ENCODE peak calls at places on chromosomes 11 and 22, in ten cellular contexts. J is colonic mucosa, P is left lung, C is brain microvascular endothelial cell, N is lung, I is cardiac muscle cell, D is DND-41, O is adrenal gland, H is endothelial cell of umbilical vein, S is heart left ventricle. G is an unnamed sample.

GRCh38 chr22:47067911-47068654 is 305.6 kb downstream of the TBC1D22A start:
- DNase-seq in J (no peak), P (no peak), C (no peak), N (no peak), I (no peak), D (no peak), O (no peak), H (no peak), S (no peak), G (no peak)

GRCh38 chr11:102666331-102666957 is 39.1 kb downstream of the MMP27 start:
- DNase-seq in J (peak), P (no peak), C (peak), N (peak), I (peak), D (peak), O (peak), H (peak), S (no peak), G (peak)

GRCh38 chr11:36192723-36193619 is 96.3 kb downstream of the COMMD9 start:
- DNase-seq in J (no peak), P (no peak), C (no peak), N (no peak), I (no peak), D (no peak), O (no peak), H (no peak), S (no peak), G (no peak)

GRCh38 chr11:55936300-55936699 is at the start of gene OR5I1:
- DNase-seq in J (no peak), P (no peak), C (no peak), N (no peak), I (no peak), D (no peak), O (no peak), H (no peak), S (no peak), G (no peak)

GRCh38 chr11:59207988-59208432 is 4.7 kb downstream of the MPEG1 start:
- DNase-seq in J (no peak), P (no peak), C (peak), N (no peak), I (peak), D (peak), O (no peak), H (peak), S (no peak), G (peak)

GRCh38 chr11:66011239-66011784 is 496 bp upstream of the CST6 start:
- DNase-seq in J (no peak), P (peak), C (peak), N (peak), I (peak), D (no peak), O (no peak), H (no peak), S (no peak), G (peak)

GRCh38 chr11:31641477-31642062 is 132.0 kb downstream of the ELP4 start:
- DNase-seq in J (peak), P (no peak), C (no peak), N (peak), I (peak), D (no peak), O (peak), H (peak), S (no peak), G (peak)

GRCh38 chr11:69487391-69487790 is 5.9 kb downstream of the LINC01488 start:
- DNase-seq in J (no peak), P (no peak), C (no peak), N (no peak), I (no peak), D (no peak), O (no peak), H (no peak), S (peak), G (no peak)

GRCh38 chr11:75270896-75271415 is 30.4 kb downstream of the TPBGL start:
- DNase-seq in J (no peak), P (peak), C (no peak), N (no peak), I (no peak), D (peak), O (no peak), H (peak), S (peak), G (peak)

GRCh38 chr11:73197348-73197747 is 20.7 kb upstream of the P2RY2 start:
- DNase-seq in J (peak), P (peak), C (no peak), N (no peak), I (no peak), D (no peak), O (no peak), H (no peak), S (no peak), G (no peak)

GRCh38 chr11:43532046-43532445 is 148.5 kb upstream of the HSD17B12 start:
- DNase-seq in J (no peak), P (no peak), C (no peak), N (no peak), I (no peak), D (no peak), O (no peak), H (no peak), S (no peak), G (no peak)

GRCh38 chr11:116263020-116263419 is 509.8 kb downstream of the BUD13 start:
- DNase-seq in J (no peak), P (no peak), C (no peak), N (no peak), I (no peak), D (no peak), O (no peak), H (no peak), S (no peak), G (no peak)

GRCh38 chr11:120515186-120515723 is 3.7 kb downstream of the GRIK4 start:
- DNase-seq in J (no peak), P (no peak), C (no peak), N (no peak), I (no peak), D (no peak), O (no peak), H (no peak), S (no peak), G (no peak)

GRCh38 chr11:47916361-47916841 is 64.0 kb upstream of the PTPRJ start:
- DNase-seq in J (peak), P (no peak), C (no peak), N (no peak), I (peak), D (no peak), O (peak), H (peak), S (peak), G (no peak)

GRCh38 chr22:30422481-30423295 is 2.9 kb upstream of the MTFP1 start:
- DNase-seq in J (peak), P (peak), C (peak), N (peak), I (peak), D (peak), O (peak), H (peak), S (peak), G (peak)

GRCh38 chr22:33819743-33820142 is 100.5 kb downstream of the LARGE1 start:
- DNase-seq in J (no peak), P (no peak), C (no peak), N (no peak), I (no peak), D (no peak), O (no peak), H (no peak), S (no peak), G (no peak)

GRCh38 chr22:44179989-44180705 is 578 bp upstream of the PARVG start:
- DNase-seq in J (no peak), P (no peak), C (no peak), N (no peak), I (no peak), D (no peak), O (no peak), H (no peak), S (no peak), G (no peak)

GRCh38 chr22:44181033-44181911 is 547 bp downstream of the PARVG start:
- DNase-seq in J (peak), P (peak), C (no peak), N (no peak), I (no peak), D (peak), O (no peak), H (no peak), S (no peak), G (no peak)

GRCh38 chr22:44182591-44183588 is 2.2 kb downstream of the PARVG start:
- DNase-seq in J (peak), P (peak), C (no peak), N (peak), I (no peak), D (peak), O (peak), H (no peak), S (peak), G (no peak)

GRCh38 chr22:44180706-44181032 is at the start of gene PARVG:
- DNase-seq in J (no peak), P (no peak), C (no peak), N (no peak), I (no peak), D (no peak), O (no peak), H (no peak), S (no peak), G (peak)

GRCh38 chr22:44181912-44182590 is 1.3 kb downstream of the PARVG start:
- DNase-seq in J (no peak), P (no peak), C (no peak), N (no peak), I (no peak), D (no peak), O (no peak), H (no peak), S (no peak), G (no peak)
- H3K27ac ChIP-seq in J (peak), P (peak), C (no peak), N (no peak), I (no peak), D (peak), O (no peak), H (no peak), S (no peak), G (no peak)

GRCh38 chr11:64305691-64306562 is 603 bp downstream of the ESRRA start:
- DNase-seq in J (peak), P (peak), C (no peak), N (peak), I (peak), D (peak), O (peak), H (peak), S (peak), G (no peak)
- TF ChIP-seq CTCF in J (peak), P (no peak), C (peak), N (no peak), I (peak), D (peak), O (no peak), H (peak), S (peak), G (peak)

DNA sequence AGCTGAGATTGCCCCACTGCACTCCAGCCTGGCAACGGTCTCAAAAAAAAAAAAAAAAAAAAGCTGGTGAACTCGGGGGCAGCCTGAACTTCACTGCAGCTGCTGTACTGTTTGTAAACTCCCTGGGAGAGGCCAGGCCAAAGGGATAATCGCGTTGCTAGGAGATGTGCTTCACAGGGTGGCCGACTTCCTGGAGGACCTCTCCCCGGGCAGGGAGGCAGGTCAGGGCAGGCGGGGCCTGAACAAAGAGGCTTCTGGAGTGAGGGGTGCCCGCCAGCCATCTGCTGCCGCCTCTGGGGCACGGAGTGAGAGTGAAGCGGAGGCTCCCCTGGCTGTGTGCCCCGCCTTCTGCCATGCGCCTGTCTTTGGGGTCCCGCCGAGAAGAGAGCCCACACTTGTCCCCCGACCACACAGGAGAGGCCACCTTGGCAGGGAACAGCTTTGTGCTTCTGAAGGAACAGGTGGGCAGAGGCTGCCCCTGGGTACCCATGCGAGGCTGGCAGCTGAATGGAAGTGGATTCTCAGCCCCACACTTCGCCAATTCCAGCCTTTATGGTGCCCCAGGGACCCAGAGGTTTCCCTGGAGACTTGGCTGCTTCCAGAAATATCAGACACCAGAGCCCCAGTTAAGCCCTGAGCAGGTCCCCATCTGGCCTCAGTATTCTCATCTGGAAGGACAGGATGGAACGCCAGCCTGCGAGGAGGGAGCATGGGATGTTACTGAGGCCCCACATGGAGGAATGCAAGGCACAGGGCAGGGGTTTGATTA is 29.6 kb downstream of the TMEM184B start:
- DNase-seq in J (peak), P (no peak), C (peak), N (no peak), I (peak), D (no peak), O (peak), H (no peak), S (peak), G (peak)
- H3K27ac ChIP-seq in J (peak), P (peak), C (peak), N (no peak), I (no peak), D (no peak), O (no peak), H (no peak), S (peak), G (peak)

DNA sequence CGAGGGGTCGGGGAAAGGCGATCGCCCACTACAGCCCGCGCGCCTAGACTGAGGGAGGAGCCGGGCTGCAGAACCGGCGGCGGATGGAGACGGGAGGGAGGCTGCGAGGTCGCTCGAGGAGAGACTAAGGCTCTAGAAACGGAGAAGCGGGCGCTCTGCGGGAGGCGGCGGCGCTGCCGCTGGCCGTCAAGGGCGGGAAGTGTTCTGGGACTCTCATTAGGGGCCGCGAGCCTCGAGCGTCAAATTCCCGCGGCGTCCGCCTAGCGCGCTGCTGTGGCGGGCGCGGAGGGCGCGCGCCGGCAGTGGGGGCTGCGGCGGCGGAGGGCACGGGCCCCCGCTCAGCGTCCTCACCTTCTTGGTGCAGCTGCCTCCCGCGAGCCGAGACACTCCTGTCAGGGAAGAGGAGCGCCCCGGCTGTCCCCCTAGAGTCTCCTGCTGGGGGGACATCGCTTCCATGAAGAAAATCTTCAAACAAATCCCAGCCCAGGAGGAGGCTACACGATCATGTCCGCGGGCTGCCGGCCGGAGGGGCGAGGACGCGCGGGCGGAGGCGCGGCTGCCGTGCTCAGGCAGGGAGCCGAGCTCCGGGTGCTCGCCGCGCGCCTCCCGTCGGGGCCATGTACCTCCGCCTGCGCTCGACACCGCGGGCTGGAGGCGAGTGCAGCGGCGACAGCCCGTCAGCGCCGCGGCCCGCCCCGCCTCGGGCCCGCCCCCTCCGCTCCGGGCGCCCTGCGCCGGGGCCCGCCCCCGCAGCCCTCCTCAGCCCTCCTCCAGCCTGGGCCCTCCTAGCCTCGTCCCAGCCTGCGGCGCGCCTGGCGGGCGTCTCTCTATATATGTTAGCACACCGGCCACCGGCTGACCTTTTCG is at the start of gene ARHGAP20:
- DNase-seq in J (peak), P (peak), C (peak), N (peak), I (peak), D (no peak), O (peak), H (peak), S (peak), G (peak)
- TF ChIP-seq CTCF in J (no peak), P (no peak), C (no peak), N (no peak), I (no peak), D (no peak), O (no peak), H (no peak), S (no peak), G (no peak)

DNA sequence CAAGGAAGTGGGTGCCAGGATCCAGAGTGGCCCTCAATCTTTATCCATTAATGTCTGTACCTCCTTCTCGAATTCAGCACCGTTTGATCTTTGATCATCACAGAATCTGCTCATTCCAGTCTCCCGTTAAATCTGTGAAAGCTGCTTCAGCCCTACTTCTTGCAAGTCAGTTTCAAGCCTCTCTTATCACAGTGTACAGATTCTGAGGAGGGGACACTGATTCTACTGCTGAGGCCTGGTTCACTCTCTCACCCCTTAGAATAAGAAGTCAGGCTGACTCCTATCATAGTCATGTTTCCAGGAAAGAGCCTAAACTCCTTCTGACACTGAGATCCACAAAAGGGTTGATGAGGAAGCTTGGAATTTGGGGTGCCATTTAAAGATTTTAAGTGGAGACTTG is 39.0 kb downstream of the MAML2 start:
- DNase-seq in J (no peak), P (no peak), C (no peak), N (no peak), I (no peak), D (no peak), O (no peak), H (peak), S (no peak), G (no peak)
- H3K27ac ChIP-seq in J (no peak), P (peak), C (peak), N (peak), I (peak), D (no peak), O (no peak), H (peak), S (no peak), G (peak)

GRCh38 chr11:71251761-71252433 is 480 bp downstream of the SHANK2 start:
- DNase-seq in J (peak), P (no peak), C (no peak), N (no peak), I (peak), D (no peak), O (no peak), H (no peak), S (no peak), G (peak)
- TF ChIP-seq CTCF in J (no peak), P (peak), C (peak), N (no peak), I (peak), D (no peak), O (no peak), H (peak), S (no peak), G (peak)

DNA sequence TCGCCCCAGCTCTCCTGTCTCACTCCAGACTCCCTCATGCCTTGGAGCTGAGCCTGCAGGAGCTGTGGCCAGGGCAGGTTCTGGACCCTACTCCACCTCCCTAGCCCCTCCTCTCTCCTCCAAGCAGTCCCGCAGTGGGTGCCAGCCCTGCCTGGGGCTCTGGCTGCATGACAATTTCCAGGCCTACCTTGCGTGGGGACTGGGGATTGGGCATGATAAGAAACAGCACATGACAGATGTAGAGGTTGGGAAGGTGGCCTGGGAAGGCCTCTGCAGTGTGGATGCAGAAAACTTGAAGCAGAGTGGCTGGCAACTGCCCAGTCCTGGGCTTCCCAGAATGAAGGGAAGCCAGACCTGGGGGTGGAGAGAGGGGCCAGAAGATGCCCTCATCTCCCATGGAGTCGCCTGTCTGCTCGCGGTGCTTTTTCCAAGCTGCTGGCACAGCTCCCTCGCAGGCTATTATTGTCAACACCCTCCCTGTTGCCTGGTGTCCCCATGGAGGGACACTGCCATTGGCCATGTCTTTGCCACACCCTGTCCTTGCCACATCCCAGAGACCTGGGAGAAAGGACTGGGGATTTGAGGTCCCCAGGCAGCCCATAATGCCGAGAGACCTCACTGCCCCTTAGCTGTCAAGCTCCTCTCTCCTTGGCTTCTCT is 48.9 kb upstream of the CDON start:
- DNase-seq in J (no peak), P (no peak), C (no peak), N (no peak), I (no peak), D (no peak), O (no peak), H (no peak), S (peak), G (no peak)
- H3K27ac ChIP-seq in J (no peak), P (no peak), C (no peak), N (peak), I (no peak), D (no peak), O (no peak), H (no peak), S (peak), G (no peak)

GRCh38 chr11:128604723-128605122 is 17.4 kb upstream of the ETS1 start:
- DNase-seq in J (no peak), P (no peak), C (no peak), N (no peak), I (no peak), D (no peak), O (no peak), H (peak), S (no peak), G (no peak)

GRCh38 chr11:128603003-128603715 is 15.8 kb upstream of the ETS1 start:
- DNase-seq in J (no peak), P (no peak), C (no peak), N (no peak), I (no peak), D (no peak), O (no peak), H (no peak), S (no peak), G (no peak)

GRCh38 chr11:128607819-128608218 is 20.5 kb upstream of the ETS1 start:
- DNase-seq in J (no peak), P (no peak), C (no peak), N (no peak), I (no peak), D (no peak), O (no peak), H (no peak), S (no peak), G (no peak)

GRCh38 chr11:128599729-128600128 is 12.4 kb upstream of the ETS1 start:
- DNase-seq in J (no peak), P (no peak), C (peak), N (no peak), I (no peak), D (no peak), O (no peak), H (no peak), S (no peak), G (no peak)

DNA sequence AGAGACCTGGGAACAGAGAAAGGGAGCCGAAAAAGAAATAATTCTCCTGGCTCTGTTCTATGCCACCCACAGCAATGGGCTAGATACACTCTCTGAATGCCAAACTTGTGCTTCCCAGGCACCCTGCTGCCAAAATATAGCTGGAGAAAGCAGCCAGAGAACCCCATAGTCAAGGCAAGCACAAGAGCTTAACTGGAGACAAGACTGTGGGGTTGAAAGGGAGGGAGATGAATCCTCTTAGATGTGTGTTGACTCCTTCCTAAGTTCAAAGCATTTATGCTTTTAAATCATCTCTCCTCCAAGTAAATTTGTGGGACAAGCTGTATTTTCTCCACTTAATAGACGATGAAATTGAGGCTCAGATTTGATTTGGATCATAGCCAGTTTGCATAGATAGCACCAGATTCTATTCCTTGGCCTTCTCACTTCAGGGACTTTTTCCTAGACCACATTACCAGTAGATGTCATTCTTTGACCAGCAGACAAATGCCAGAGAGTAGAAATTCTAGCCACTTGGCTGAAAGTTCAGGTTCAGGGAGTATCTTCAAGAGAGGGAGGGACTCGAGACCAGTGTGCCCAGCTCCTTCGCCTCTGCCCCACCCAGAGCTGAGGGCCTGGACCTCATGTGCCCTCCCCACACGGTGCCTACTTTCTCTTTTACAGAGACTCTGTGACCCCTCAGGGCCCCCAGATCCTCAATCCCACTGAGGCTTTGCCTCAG is 16.6 kb upstream of the ETS1 start:
- DNase-seq in J (no peak), P (no peak), C (no peak), N (no peak), I (peak), D (no peak), O (no peak), H (no peak), S (no peak), G (no peak)
- TF ChIP-seq CTCF in J (no peak), P (no peak), C (no peak), N (no peak), I (no peak), D (peak), O (no peak), H (no peak), S (no peak), G (no peak)